ENCODE peak calls at places on chromosomes 4 and X, in four cellular contexts. C is fibroblast of the conjunctiva, R is right lobe of liver, P is kidney epithelial cell. X is an unnamed sample.

GRCh38 chr4:1872918-1873269 is 1.7 kb downstream of the NSD2 start:
- DNase-seq in R (no peak), P (no peak), C (peak), X (no peak)

GRCh38 chrX:1453390-1453783 is 678 bp upstream of the ASMTL start:
- DNase-seq in R (peak), C (no peak), P (no peak), X (no peak)

GRCh38 chrX:105820247-105820646 is 2.1 kb upstream of the NRK start:
- DNase-seq in C (no peak), P (no peak), R (no peak), X (no peak)

GRCh38 chrX:79568309-79568708 is 201.2 kb upstream of the ITM2A start:
- DNase-seq in R (no peak), C (no peak), P (no peak), X (no peak)

GRCh38 chr4:118975487-118976192 is 87.0 kb downstream of the SYNPO2 start:
- DNase-seq in R (no peak), C (no peak), P (no peak), X (no peak)

GRCh38 chr4:170339522-170339921 is 249.8 kb upstream of the AADAT start:
- DNase-seq in R (no peak), C (no peak), P (no peak), X (no peak)

GRCh38 chr4:55398461-55398860 is 2.7 kb downstream of the TMEM165 start:
- DNase-seq in C (no peak), R (no peak), P (no peak), X (no peak)

GRCh38 chrX:70754169-70754843 is 154.2 kb downstream of the TEX11 start:
- DNase-seq in C (no peak), P (no peak), R (no peak), X (no peak)

GRCh38 chr4:7223566-7223965 is 31.2 kb downstream of the SORCS2 start:
- DNase-seq in R (no peak), C (no peak), P (no peak), X (no peak)

GRCh38 chr4:112927544-112927943 is 121.9 kb upstream of the ANK2 start:
- DNase-seq in R (no peak), C (no peak), P (no peak), X (no peak)

GRCh38 chr4:89509708-89510269 is 202.2 kb upstream of the GPRIN3 start:
- DNase-seq in R (no peak), C (peak), P (no peak), X (no peak)

GRCh38 chrX:24260827-24261550 is 52.9 kb downstream of the SUPT20HL2 start:
- DNase-seq in C (no peak), P (no peak), R (no peak), X (no peak)

GRCh38 chrX:136266828-136267227 is 15.6 kb upstream of the MAP7D3 start:
- DNase-seq in R (no peak), C (no peak), P (no peak), X (no peak)

GRCh38 chrX:44889824-44890223 is 16.8 kb downstream of the KDM6A start:
- DNase-seq in P (no peak), C (no peak), R (no peak), X (no peak)

GRCh38 chrX:123846598-123847038 is 13.2 kb upstream of the XIAP start:
- DNase-seq in P (no peak), C (no peak), R (no peak), X (no peak)

GRCh38 chrX:37684426-37684825 is 1.2 kb upstream of the XK start:
- DNase-seq in P (no peak), R (no peak), C (no peak), X (no peak)

GRCh38 chrX:133650262-133650661 is 235.0 kb upstream of the GPC4 start:
- DNase-seq in R (no peak), C (no peak), P (no peak), X (no peak)

GRCh38 chrX:11363069-11363594 is 69.9 kb downstream of the AMELX start:
- DNase-seq in C (no peak), R (no peak), P (no peak), X (no peak)

GRCh38 chr4:109412805-109413204 is 20.8 kb upstream of the SEC24B start:
- DNase-seq in R (no peak), C (no peak), P (no peak), X (no peak)

GRCh38 chrX:107576392-107576791 is 51.9 kb upstream of the PRPS1 start:
- DNase-seq in C (no peak), R (no peak), P (no peak), X (no peak)

GRCh38 chr4:8844976-8845690 is 26.5 kb downstream of the HMX1 start:
- DNase-seq in R (peak), P (no peak), C (no peak), X (no peak)

GRCh38 chrX:53440631-53441517 is 6.7 kb upstream of the HSD17B10 start:
- DNase-seq in C (peak), P (no peak), R (peak), X (no peak)

GRCh38 chr4:110371016-110371795 is 104.7 kb upstream of the ENPEP start:
- DNase-seq in P (peak), R (no peak), C (no peak), X (peak)

GRCh38 chr4:174503079-174503724 is 19.1 kb downstream of the HPGD start:
- DNase-seq in C (peak), R (no peak), P (no peak), X (no peak)

GRCh38 chrX:28391528-28391927 is 195.7 kb upstream of the IL1RAPL1 start:
- DNase-seq in C (no peak), R (no peak), P (no peak), X (peak)

GRCh38 chr4:26015133-26015651 is 101.2 kb downstream of the SMIM20 start:
- DNase-seq in P (no peak), C (peak), R (no peak), X (no peak)

GRCh38 chrX:3711331-3711917 is 2.0 kb downstream of the PRKX start:
- DNase-seq in C (no peak), P (no peak), R (no peak), X (no peak)

GRCh38 chrX:110276778-110277177 is 41.1 kb downstream of the AMMECR1 start:
- DNase-seq in C (no peak), R (no peak), P (no peak), X (no peak)

GRCh38 chr4:2510351-2511259 is 25.8 kb upstream of the FAM193A start:
- DNase-seq in C (no peak), R (no peak), P (no peak), X (no peak)

GRCh38 chrX:139554367-139554766 is 23.8 kb downstream of the F9 start:
- DNase-seq in P (no peak), C (no peak), R (no peak), X (no peak)

GRCh38 chrX:74104356-74105065 is 199.5 kb upstream of the ZCCHC13 start:
- DNase-seq in C (no peak), R (no peak), P (no peak), X (no peak)

GRCh38 chr4:142211444-142211843 is 575.1 kb downstream of the IL15 start:
- DNase-seq in C (no peak), P (no peak), R (no peak), X (no peak)

GRCh38 chr4:7540216-7540615 is 105.5 kb upstream of the PSAPL1 start:
- DNase-seq in R (no peak), C (no peak), P (no peak), X (no peak)

GRCh38 chr4:148376151-148376550 is 66.1 kb downstream of the NR3C2 start:
- DNase-seq in R (no peak), P (peak), C (no peak), X (peak)

GRCh38 chr4:99998062-99998880 is 48.2 kb upstream of the H2AZ1 start:
- DNase-seq in C (peak), R (no peak), P (peak), X (no peak)

GRCh38 chrX:48045410-48046311 is 25.8 kb downstream of the ZNF630 start:
- DNase-seq in C (peak), P (no peak), R (no peak), X (peak)

GRCh38 chrX:66163849-66164401 is at the start of gene HEPH:
- DNase-seq in R (no peak), P (no peak), C (no peak), X (no peak)

GRCh38 chrX:45952030-45952429 is 593.2 kb downstream of the ZNF674 start:
- DNase-seq in R (no peak), C (no peak), P (no peak), X (no peak)

GRCh38 chr4:3851211-3851610 is 85.0 kb downstream of the ADRA2C start:
- DNase-seq in C (peak), R (no peak), P (no peak), X (no peak)